ENCODE peak calls at places on chromosomes 6 and 20, in seven cellular contexts. One of them, this sample, is unnamed.

GRCh38 chr6:49556429-49556837 is 6.0 kb downstream of the C6orf141 start:
- DNase-seq in brain microvascular endothelial cell: no peak
- DNase-seq in AG09309: no peak
- DNase-seq in fibroblast of mammary gland: peak; percentile 90
- DNase-seq in heart right ventricle: no peak
- DNase-seq in cardiac fibroblast: peak; percentile 55
- DNase-seq in pancreas: peak; percentile 60
- DNase-seq in this sample: no peak

GRCh38 chr6:3916211-3916610 is 67.0 kb downstream of the FAM50B start:
- DNase-seq in brain microvascular endothelial cell: no peak
- DNase-seq in AG09309: no peak
- DNase-seq in fibroblast of mammary gland: no peak
- DNase-seq in heart right ventricle: no peak
- DNase-seq in cardiac fibroblast: peak; percentile 28
- DNase-seq in pancreas: no peak
- DNase-seq in this sample: no peak

GRCh38 chr20:11080776-11081406 is 407.1 kb upstream of the JAG1 start:
- DNase-seq in brain microvascular endothelial cell: no peak
- DNase-seq in AG09309: no peak
- DNase-seq in fibroblast of mammary gland: no peak
- DNase-seq in heart right ventricle: peak; percentile 11
- DNase-seq in cardiac fibroblast: peak; percentile 27
- DNase-seq in pancreas: no peak
- DNase-seq in this sample: no peak

GRCh38 chr6:46329568-46329967 is 158.8 kb upstream of the ENPP5 start:
- DNase-seq in brain microvascular endothelial cell: no peak
- DNase-seq in AG09309: no peak
- DNase-seq in fibroblast of mammary gland: peak; percentile 69
- DNase-seq in heart right ventricle: peak; percentile 13
- DNase-seq in cardiac fibroblast: peak; percentile 53
- DNase-seq in pancreas: no peak
- DNase-seq in this sample: no peak

GRCh38 chr6:134323698-134324097 is 5.8 kb upstream of the SGK1 start:
- DNase-seq in brain microvascular endothelial cell: no peak
- DNase-seq in AG09309: no peak
- DNase-seq in fibroblast of mammary gland: no peak
- DNase-seq in heart right ventricle: no peak
- DNase-seq in cardiac fibroblast: no peak
- DNase-seq in pancreas: no peak
- DNase-seq in this sample: no peak

GRCh38 chr6:17930321-17930993 is 57.0 kb downstream of the KIF13A start:
- DNase-seq in brain microvascular endothelial cell: no peak
- DNase-seq in AG09309: no peak
- DNase-seq in fibroblast of mammary gland: peak; percentile 23
- DNase-seq in heart right ventricle: peak; percentile 69
- DNase-seq in cardiac fibroblast: peak; percentile 48
- DNase-seq in pancreas: no peak
- DNase-seq in this sample: no peak

GRCh38 chr20:47540443-47541354 is 39.0 kb downstream of the NCOA3 start:
- DNase-seq in brain microvascular endothelial cell: no peak
- DNase-seq in AG09309: no peak
- DNase-seq in fibroblast of mammary gland: peak; percentile 58
- DNase-seq in heart right ventricle: no peak
- DNase-seq in cardiac fibroblast: no peak
- DNase-seq in pancreas: no peak
- DNase-seq in this sample: no peak

GRCh38 chr6:154921482-154921881 is 73.6 kb upstream of the TIAM2 start:
- DNase-seq in brain microvascular endothelial cell: no peak
- DNase-seq in AG09309: no peak
- DNase-seq in fibroblast of mammary gland: no peak
- DNase-seq in heart right ventricle: no peak
- DNase-seq in cardiac fibroblast: no peak
- DNase-seq in pancreas: no peak
- DNase-seq in this sample: no peak

GRCh38 chr6:160421854-160422253 is 73.7 kb downstream of the SLC22A3 start:
- DNase-seq in brain microvascular endothelial cell: no peak
- DNase-seq in AG09309: no peak
- DNase-seq in fibroblast of mammary gland: peak; percentile 52
- DNase-seq in heart right ventricle: peak; percentile 56
- DNase-seq in cardiac fibroblast: peak; percentile 90
- DNase-seq in pancreas: no peak
- DNase-seq in this sample: peak; percentile 58

GRCh38 chr20:43667341-43668132 is 623 bp downstream of the MYBL2 start:
- DNase-seq in brain microvascular endothelial cell: no peak
- DNase-seq in AG09309: no peak
- DNase-seq in fibroblast of mammary gland: peak; percentile 25
- DNase-seq in heart right ventricle: no peak
- DNase-seq in cardiac fibroblast: no peak
- DNase-seq in pancreas: no peak
- DNase-seq in this sample: no peak

GRCh38 chr20:45110301-45110700 is 4.7 kb downstream of the WFDC5 start:
- DNase-seq in brain microvascular endothelial cell: no peak
- DNase-seq in AG09309: no peak
- DNase-seq in fibroblast of mammary gland: no peak
- DNase-seq in heart right ventricle: no peak
- DNase-seq in cardiac fibroblast: no peak
- DNase-seq in pancreas: no peak
- DNase-seq in this sample: no peak

GRCh38 chr6:11315743-11316437 is 83.4 kb upstream of the NEDD9 start:
- DNase-seq in brain microvascular endothelial cell: peak; percentile 91
- DNase-seq in AG09309: peak; percentile 96
- DNase-seq in fibroblast of mammary gland: peak; percentile 99
- DNase-seq in heart right ventricle: peak; percentile 13
- DNase-seq in cardiac fibroblast: peak; percentile 72
- DNase-seq in pancreas: no peak
- DNase-seq in this sample: no peak

GRCh38 chr6:52285174-52286068 is 879 bp upstream of the MCM3 start:
- DNase-seq in brain microvascular endothelial cell: no peak
- DNase-seq in AG09309: peak; percentile 13
- DNase-seq in fibroblast of mammary gland: peak; percentile 63
- DNase-seq in heart right ventricle: no peak
- DNase-seq in cardiac fibroblast: peak; percentile 30
- DNase-seq in pancreas: no peak
- DNase-seq in this sample: no peak

GRCh38 chr6:40550096-40550731 is 37.0 kb downstream of the LRFN2 start:
- DNase-seq in brain microvascular endothelial cell: peak; percentile 52
- DNase-seq in AG09309: peak; percentile 21
- DNase-seq in fibroblast of mammary gland: peak; percentile 57
- DNase-seq in heart right ventricle: peak; percentile 20
- DNase-seq in cardiac fibroblast: peak; percentile 66
- DNase-seq in pancreas: peak; percentile 42
- DNase-seq in this sample: no peak

GRCh38 chr20:4244700-4245485 is 229.5 kb upstream of the RNF24 start:
- DNase-seq in brain microvascular endothelial cell: no peak
- DNase-seq in AG09309: no peak
- DNase-seq in fibroblast of mammary gland: peak; percentile 29
- DNase-seq in heart right ventricle: peak; percentile 28
- DNase-seq in cardiac fibroblast: peak; percentile 71
- DNase-seq in pancreas: peak; percentile 27
- DNase-seq in this sample: no peak

GRCh38 chr6:11367638-11368199 is 135.3 kb upstream of the NEDD9 start:
- DNase-seq in brain microvascular endothelial cell: no peak
- DNase-seq in AG09309: no peak
- DNase-seq in fibroblast of mammary gland: no peak
- DNase-seq in heart right ventricle: no peak
- DNase-seq in cardiac fibroblast: no peak
- DNase-seq in pancreas: no peak
- DNase-seq in this sample: no peak

GRCh38 chr6:89372506-89372901 is 20.0 kb upstream of the UBE2J1 start:
- DNase-seq in brain microvascular endothelial cell: no peak
- DNase-seq in AG09309: no peak
- DNase-seq in fibroblast of mammary gland: no peak
- DNase-seq in heart right ventricle: no peak
- DNase-seq in cardiac fibroblast: no peak
- DNase-seq in pancreas: no peak
- DNase-seq in this sample: no peak

GRCh38 chr20:46557231-46557956 is 6.9 kb upstream of the OCSTAMP start:
- DNase-seq in brain microvascular endothelial cell: no peak
- DNase-seq in AG09309: peak; percentile 60
- DNase-seq in fibroblast of mammary gland: peak; percentile 67
- DNase-seq in heart right ventricle: no peak
- DNase-seq in cardiac fibroblast: peak; percentile 68
- DNase-seq in pancreas: no peak
- DNase-seq in this sample: no peak

GRCh38 chr20:58467572-58468330 is 47.4 kb downstream of the APCDD1L start:
- DNase-seq in brain microvascular endothelial cell: no peak
- DNase-seq in AG09309: no peak
- DNase-seq in fibroblast of mammary gland: no peak
- DNase-seq in heart right ventricle: no peak
- DNase-seq in cardiac fibroblast: no peak
- DNase-seq in pancreas: no peak
- DNase-seq in this sample: no peak

GRCh38 chr6:38818691-38819090 is 103.6 kb downstream of the DNAH8 start:
- DNase-seq in brain microvascular endothelial cell: no peak
- DNase-seq in AG09309: no peak
- DNase-seq in fibroblast of mammary gland: no peak
- DNase-seq in heart right ventricle: no peak
- DNase-seq in cardiac fibroblast: no peak
- DNase-seq in pancreas: no peak
- DNase-seq in this sample: no peak

GRCh38 chr20:10784337-10785183 is 110.8 kb upstream of the JAG1 start:
- DNase-seq in brain microvascular endothelial cell: no peak
- DNase-seq in AG09309: no peak
- DNase-seq in fibroblast of mammary gland: no peak
- DNase-seq in heart right ventricle: no peak
- DNase-seq in cardiac fibroblast: no peak
- DNase-seq in pancreas: no peak
- DNase-seq in this sample: no peak

GRCh38 chr20:34310481-34311117 is 7.4 kb upstream of the AHCY start:
- DNase-seq in brain microvascular endothelial cell: no peak
- DNase-seq in AG09309: no peak
- DNase-seq in fibroblast of mammary gland: no peak
- DNase-seq in heart right ventricle: no peak
- DNase-seq in cardiac fibroblast: no peak
- DNase-seq in pancreas: no peak
- DNase-seq in this sample: no peak

GRCh38 chr6:81788748-81789147 is 36.3 kb upstream of the TENT5A start:
- DNase-seq in brain microvascular endothelial cell: no peak
- DNase-seq in AG09309: no peak
- DNase-seq in fibroblast of mammary gland: peak; percentile 62
- DNase-seq in heart right ventricle: no peak
- DNase-seq in cardiac fibroblast: no peak
- DNase-seq in pancreas: no peak
- DNase-seq in this sample: no peak

GRCh38 chr6:104680539-104680938 is 179.2 kb downstream of the HACE1 start:
- DNase-seq in brain microvascular endothelial cell: no peak
- DNase-seq in AG09309: no peak
- DNase-seq in fibroblast of mammary gland: no peak
- DNase-seq in heart right ventricle: no peak
- DNase-seq in cardiac fibroblast: no peak
- DNase-seq in pancreas: no peak
- DNase-seq in this sample: no peak

GRCh38 chr20:308427-309038 is 11.2 kb downstream of the ZCCHC3 start:
- DNase-seq in brain microvascular endothelial cell: no peak
- DNase-seq in AG09309: no peak
- DNase-seq in fibroblast of mammary gland: no peak
- DNase-seq in heart right ventricle: no peak
- DNase-seq in cardiac fibroblast: no peak
- DNase-seq in pancreas: no peak
- DNase-seq in this sample: no peak

GRCh38 chr20:310645-311044 is 13.3 kb downstream of the ZCCHC3 start:
- DNase-seq in brain microvascular endothelial cell: no peak
- DNase-seq in AG09309: no peak
- DNase-seq in fibroblast of mammary gland: no peak
- DNase-seq in heart right ventricle: no peak
- DNase-seq in cardiac fibroblast: no peak
- DNase-seq in pancreas: no peak
- DNase-seq in this sample: no peak

GRCh38 chr20:311603-312002 is 13.7 kb upstream of the SOX12 start:
- DNase-seq in brain microvascular endothelial cell: no peak
- DNase-seq in AG09309: no peak
- DNase-seq in fibroblast of mammary gland: peak; percentile 70
- DNase-seq in heart right ventricle: no peak
- DNase-seq in cardiac fibroblast: no peak
- DNase-seq in pancreas: no peak
- DNase-seq in this sample: no peak

GRCh38 chr20:309841-310644 is 12.7 kb downstream of the ZCCHC3 start:
- DNase-seq in brain microvascular endothelial cell: peak; percentile 99
- DNase-seq in AG09309: peak; percentile 96
- DNase-seq in fibroblast of mammary gland: peak; percentile 99
- DNase-seq in heart right ventricle: peak; percentile 99
- DNase-seq in cardiac fibroblast: peak; percentile 100
- DNase-seq in pancreas: peak; percentile 93
- DNase-seq in this sample: peak; percentile 98

GRCh38 chr20:309306-309840 is 12.0 kb downstream of the ZCCHC3 start:
- DNase-seq in brain microvascular endothelial cell: no peak
- DNase-seq in AG09309: no peak
- DNase-seq in fibroblast of mammary gland: peak; percentile 50
- DNase-seq in heart right ventricle: no peak
- DNase-seq in cardiac fibroblast: peak; percentile 66
- DNase-seq in pancreas: no peak
- DNase-seq in this sample: no peak
- TF ChIP-seq CTCF in brain microvascular endothelial cell: peak; percentile 23
- TF ChIP-seq CTCF in AG09309: no peak
- TF ChIP-seq CTCF in fibroblast of mammary gland: no peak
- TF ChIP-seq CTCF in heart right ventricle: peak; percentile 18
- TF ChIP-seq CTCF in cardiac fibroblast: no peak
- TF ChIP-seq CTCF in pancreas: no peak
- TF ChIP-seq CTCF in this sample: no peak

GRCh38 chr20:25532015-25532751 is 53.1 kb downstream of the NINL start:
- DNase-seq in brain microvascular endothelial cell: no peak
- DNase-seq in AG09309: no peak
- DNase-seq in fibroblast of mammary gland: no peak
- DNase-seq in heart right ventricle: no peak
- DNase-seq in cardiac fibroblast: no peak
- DNase-seq in pancreas: no peak
- DNase-seq in this sample: no peak
- TF ChIP-seq CTCF in brain microvascular endothelial cell: peak; percentile 49
- TF ChIP-seq CTCF in AG09309: no peak
- TF ChIP-seq CTCF in fibroblast of mammary gland: no peak
- TF ChIP-seq CTCF in heart right ventricle: peak; percentile 8
- TF ChIP-seq CTCF in cardiac fibroblast: no peak
- TF ChIP-seq CTCF in pancreas: no peak
- TF ChIP-seq CTCF in this sample: no peak

DNA sequence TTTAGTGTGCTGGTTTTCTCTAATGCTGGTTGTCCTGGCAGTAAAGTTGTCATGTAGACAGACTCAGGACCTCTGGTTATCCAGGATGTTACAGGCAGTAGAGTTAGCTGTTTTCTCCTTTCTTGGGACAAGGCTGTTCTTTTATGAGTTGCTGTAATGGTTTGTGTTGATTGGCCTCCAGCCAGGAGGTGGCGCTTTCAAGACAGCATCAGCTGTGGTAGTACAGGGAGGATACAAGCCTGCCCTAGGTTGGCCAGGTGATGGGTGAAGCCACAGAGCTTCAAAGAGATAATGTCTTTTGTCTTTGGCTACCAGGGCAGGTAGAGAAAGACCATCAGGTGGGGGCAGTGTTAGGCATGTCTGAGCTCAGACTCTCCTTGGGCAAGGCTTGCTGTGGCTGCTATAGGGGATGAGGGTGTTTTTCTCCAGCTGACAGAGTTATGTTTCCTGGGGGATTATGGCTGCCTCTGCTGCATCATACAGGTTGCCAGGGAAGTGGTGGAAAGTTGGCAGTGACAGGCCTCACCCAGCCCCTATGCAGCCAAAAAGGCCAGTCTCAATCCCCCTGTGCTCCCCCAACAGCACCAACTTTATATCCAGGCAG is 127.2 kb upstream of the TAB2 start:
- DNase-seq in brain microvascular endothelial cell: peak; percentile 39
- DNase-seq in AG09309: no peak
- DNase-seq in fibroblast of mammary gland: peak; percentile 26
- DNase-seq in heart right ventricle: no peak
- DNase-seq in cardiac fibroblast: peak; percentile 28
- DNase-seq in pancreas: no peak
- DNase-seq in this sample: peak; percentile 16
- TF ChIP-seq CTCF in brain microvascular endothelial cell: peak; percentile 39
- TF ChIP-seq CTCF in AG09309: no peak
- TF ChIP-seq CTCF in fibroblast of mammary gland: no peak
- TF ChIP-seq CTCF in heart right ventricle: no peak
- TF ChIP-seq CTCF in cardiac fibroblast: peak; percentile 15
- TF ChIP-seq CTCF in pancreas: no peak
- TF ChIP-seq CTCF in this sample: no peak

GRCh38 chr6:159125014-159125609 is 44.1 kb upstream of the FNDC1 start:
- DNase-seq in brain microvascular endothelial cell: no peak
- DNase-seq in AG09309: no peak
- DNase-seq in fibroblast of mammary gland: no peak
- DNase-seq in heart right ventricle: no peak
- DNase-seq in cardiac fibroblast: no peak
- DNase-seq in pancreas: no peak
- DNase-seq in this sample: no peak
- TF ChIP-seq CTCF in brain microvascular endothelial cell: peak; percentile 65
- TF ChIP-seq CTCF in AG09309: peak; percentile 33
- TF ChIP-seq CTCF in fibroblast of mammary gland: peak; percentile 32
- TF ChIP-seq CTCF in heart right ventricle: peak; percentile 38
- TF ChIP-seq CTCF in cardiac fibroblast: peak; percentile 21
- TF ChIP-seq CTCF in pancreas: no peak
- TF ChIP-seq CTCF in this sample: peak; percentile 28